ENCODE peak calls at places on chromosomes 13 and 19, in six cellular contexts. C is NCI-H2029 treated with DMSO at 0.1 percent for 48 hours, W is RWPE2, Y is brain microvascular endothelial cell, Q is aorta, D is smooth muscle cell of the brain vasculature. X is an unnamed sample.

GRCh38 chr19:20964798-20965197 is 41.7 kb downstream of the ZNF85 start:
- DNase-seq in Y (no peak), W (no peak), C (peak; percentile 35), D (no peak), Q (no peak), X (no peak)

GRCh38 chr13:105139380-105140285 is 1395.8 kb downstream of the EFNB2 start:
- DNase-seq in C (peak; percentile 3), Q (peak; percentile 73), W (no peak), Y (peak; percentile 34), D (no peak), X (peak; percentile 92)

GRCh38 chr13:38630780-38631179 is 56.1 kb upstream of the FREM2 start:
- DNase-seq in Y (peak; percentile 18), D (no peak), W (no peak), Q (no peak), C (no peak), X (no peak)

GRCh38 chr13:34833562-34834182 is 108.4 kb upstream of the NBEA start:
- DNase-seq in W (no peak), Y (peak; percentile 33), D (no peak), Q (no peak), C (no peak), X (no peak)

GRCh38 chr13:111868716-111869115 is 198.2 kb upstream of the SOX1 start:
- DNase-seq in W (no peak), C (no peak), Y (no peak), D (no peak), Q (no peak), X (no peak)

GRCh38 chr13:96982672-96983071 is 11.6 kb downstream of the OXGR1 start:
- DNase-seq in Y (peak; percentile 6), Q (no peak), C (no peak), D (no peak), W (no peak), X (no peak)

GRCh38 chr13:109647046-109647445 is 139.3 kb downstream of the IRS2 start:
- DNase-seq in C (no peak), Q (no peak), Y (peak; percentile 86), D (no peak), W (no peak), X (no peak)

GRCh38 chr13:95564948-95565347 is 12.4 kb downstream of the CLDN10 start:
- DNase-seq in D (no peak), Q (no peak), W (no peak), C (no peak), Y (no peak), X (no peak)

GRCh38 chr19:45972944-45973525 is 630 bp downstream of the NOVA2 start:
- DNase-seq in Q (no peak), W (no peak), Y (no peak), D (no peak), C (no peak), X (no peak)

GRCh38 chr13:75417006-75417384 is 65.0 kb downstream of the TBC1D4 start:
- DNase-seq in Q (no peak), Y (no peak), D (no peak), C (no peak), W (no peak), X (no peak)

GRCh38 chr19:47020132-47020805 is 632 bp downstream of the NPAS1 start:
- DNase-seq in Y (no peak), W (peak; percentile 43), D (no peak), C (no peak), Q (no peak), X (no peak)

GRCh38 chr19:28213476-28214082 is 999.4 kb downstream of the UQCRFS1 start:
- DNase-seq in Q (no peak), W (no peak), Y (no peak), C (no peak), D (no peak), X (no peak)

GRCh38 chr13:114099191-114099590 is 33.2 kb downstream of the RASA3 start:
- DNase-seq in W (peak; percentile 45), Q (peak; percentile 91), D (no peak), Y (peak; percentile 94), C (no peak), X (no peak)

GRCh38 chr13:39760521-39760920 is 105.1 kb downstream of the COG6 start:
- DNase-seq in C (no peak), Q (no peak), Y (no peak), W (no peak), D (no peak), X (no peak)

GRCh38 chr19:35908977-35909683 is 1.0 kb upstream of the TYROBP start:
- DNase-seq in W (no peak), C (no peak), Y (no peak), D (no peak), Q (peak; percentile 95), X (no peak)

GRCh38 chr19:30490760-30491159 is 118.6 kb downstream of the ZNF536 start:
- DNase-seq in Q (no peak), Y (no peak), D (no peak), W (no peak), C (no peak), X (no peak)